ENCODE peak calls at places on chromosomes 5 and 9, in six cellular contexts. C is IMR-90, G is psoas muscle, K is GM23338, O is astrocyte, W is SK-N-SH. P is an unnamed sample. For H3K27me3, the result is how much of the 10 kb centered on the place peaks cover.

GRCh38 chr9:32069169-32069813 is 315.2 kb upstream of the ACO1 start:
- DNase-seq in C (no peak), O (no peak), W (no peak), K (peak), G (no peak), P (no peak)

GRCh38 chr5:52015760-52016159 is 632.5 kb downstream of the ISL1 start:
- DNase-seq in K (no peak), W (no peak), G (no peak), C (no peak), O (no peak), P (no peak)

GRCh38 chr5:141742866-141743651 is 61.0 kb upstream of the ARAP3 start:
- DNase-seq in C (peak), G (no peak), O (peak), W (no peak), K (peak), P (no peak)

GRCh38 chr5:9170026-9170425 is 375.8 kb downstream of the SEMA5A start:
- DNase-seq in G (no peak), K (no peak), C (peak), W (no peak), O (peak), P (no peak)

GRCh38 chr5:405421-405820 is 37.6 kb upstream of the EXOC3 start:
- DNase-seq in O (no peak), K (no peak), C (no peak), G (peak), W (peak), P (no peak)

GRCh38 chr5:74040065-74040551 is 414.1 kb downstream of the ARHGEF28 start:
- DNase-seq in G (no peak), K (no peak), W (no peak), O (peak), C (peak), P (peak)

GRCh38 chr5:73786043-73786831 is 160.2 kb downstream of the ARHGEF28 start:
- DNase-seq in K (no peak), O (no peak), W (no peak), C (no peak), G (no peak), P (no peak)

GRCh38 chr5:112857866-112858265 is 3.2 kb upstream of the SRP19 start:
- DNase-seq in G (no peak), C (no peak), K (no peak), O (no peak), W (no peak), P (no peak)

GRCh38 chr5:175798626-175799025 is 72.8 kb upstream of the CPLX2 start:
- DNase-seq in O (no peak), G (no peak), W (no peak), K (no peak), C (no peak), P (no peak)

GRCh38 chr9:78023003-78023741 is 8.4 kb downstream of the GNAQ start:
- DNase-seq in W (no peak), K (peak), G (no peak), O (peak), C (peak), P (peak)
- H3K4me3 ChIP-seq in W (peak), K (peak), G (no peak), O (no peak), C (no peak), P (peak)

GRCh38 chr9:135084881-135085760 is 2.3 kb upstream of the OLFM1 start:
- DNase-seq in O (no peak), G (no peak), C (no peak), K (no peak), W (no peak), P (no peak)

GRCh38 chr9:135086597-135087488 is 625 bp upstream of the OLFM1 start:
- DNase-seq in C (no peak), G (peak), W (no peak), K (no peak), O (no peak), P (no peak)

GRCh38 chr9:135084262-135084661 is 3.2 kb upstream of the OLFM1 start:
- DNase-seq in C (no peak), K (no peak), G (no peak), O (no peak), W (no peak), P (no peak)

GRCh38 chr9:135087489-135087791 is at the start of gene OLFM1:
- DNase-seq in O (peak), W (peak), K (peak), G (peak), C (peak), P (no peak)

GRCh38 chr9:135085830-135086546 is 1.5 kb upstream of the OLFM1 start:
- DNase-seq in K (peak), O (peak), C (peak), G (peak), W (peak), P (peak)
- H3K27me3 ChIP-seq in K (under half), O (under half), C (half or more), G (under half), W (under half), P (under half)

DNA sequence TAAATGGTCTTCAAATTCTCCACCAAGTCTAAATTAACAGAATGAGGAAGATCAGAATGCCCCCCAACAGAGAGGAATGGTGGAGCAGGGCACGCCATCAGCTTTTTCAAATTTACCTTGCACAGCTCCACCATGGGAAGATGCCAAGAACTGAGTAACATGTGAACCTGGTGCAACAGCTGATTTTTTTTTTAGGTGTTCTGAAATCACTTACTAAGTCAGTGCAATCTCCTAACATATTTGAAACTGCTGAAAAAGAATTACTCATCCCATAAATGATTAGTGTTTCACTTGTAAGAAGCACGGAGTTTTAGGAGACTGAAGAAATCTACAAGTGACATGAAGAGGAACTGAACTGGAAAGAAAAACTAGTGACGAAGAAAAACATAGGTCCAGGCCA is 5.1 kb downstream of the TMEM245 start:
- DNase-seq in W (no peak), O (peak), C (peak), K (no peak), G (no peak), P (no peak)
- H3K27ac ChIP-seq in W (peak), O (no peak), C (no peak), K (peak), G (peak), P (no peak)

DNA sequence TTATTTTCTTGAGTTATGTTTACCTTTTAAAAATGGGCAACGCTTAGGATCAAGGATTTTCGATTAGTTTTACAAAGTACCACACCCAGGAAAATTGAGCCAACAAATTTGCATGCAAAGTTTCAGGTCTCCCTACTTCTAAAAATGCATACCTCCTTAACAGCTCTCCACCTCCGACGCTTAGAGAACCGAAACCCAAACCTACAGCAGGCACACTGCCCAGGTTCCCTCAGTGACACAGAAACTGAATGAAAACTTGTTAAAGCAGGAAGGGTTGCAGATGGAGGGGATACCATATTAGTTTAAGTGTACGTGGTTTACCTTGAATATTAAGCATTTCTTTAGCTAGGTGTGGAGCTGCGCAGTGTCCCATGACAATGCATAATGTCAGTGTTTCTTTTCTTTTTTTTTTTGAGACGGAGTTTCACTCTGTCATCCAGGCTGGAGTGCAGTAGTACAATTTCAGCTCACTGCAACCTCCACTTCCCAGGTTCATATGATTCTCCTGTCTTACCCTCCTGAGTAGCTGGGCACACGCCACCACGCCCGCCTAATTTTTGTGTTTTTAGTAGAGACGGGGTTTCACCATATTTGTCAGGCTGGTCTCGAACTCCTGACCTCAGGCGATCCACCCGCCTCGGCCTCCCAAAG is 1.6 kb upstream of the SUB1 start:
- DNase-seq in G (no peak), K (peak), O (no peak), C (no peak), W (no peak), P (no peak)
- H3K4me3 ChIP-seq in G (no peak), K (peak), O (no peak), C (no peak), W (no peak), P (no peak)

P was measured in AG04450.